ENCODE peak calls at places on chromosome 22, in eight cellular contexts. X, P, R, Y, F, M, G and O are unnamed samples.

GRCh38 chr22:24424001-24424900 is 3.1 kb upstream of the ADORA2A start:
- DNase-seq in X (no peak), P (peak; percentile 35), R (no peak), Y (peak; percentile 50), F (no peak), M (no peak), G (no peak), O (no peak)

GRCh38 chr22:50601669-50602337 is 1.2 kb downstream of the MAPK8IP2 start:
- DNase-seq in X (no peak), P (no peak), R (no peak), Y (no peak), F (no peak), M (no peak), G (no peak), O (no peak)

GRCh38 chr22:45636668-45637067 is 35.0 kb upstream of the ATXN10 start:
- DNase-seq in X (peak; percentile 11), P (no peak), R (no peak), Y (no peak), F (no peak), M (no peak), G (no peak), O (no peak)

GRCh38 chr22:24003887-24004286 is 1.4 kb downstream of the GSTT4 start:
- DNase-seq in X (no peak), P (no peak), R (no peak), Y (no peak), F (no peak), M (no peak), G (no peak), O (no peak)

GRCh38 chr22:32080904-32081303 is 37.8 kb downstream of the SLC5A1 start:
- DNase-seq in X (no peak), P (no peak), R (no peak), Y (peak; percentile 9), F (peak; percentile 60), M (peak; percentile 45), G (no peak), O (peak; percentile 59)

GRCh38 chr22:24076091-24076867 is 65.2 kb downstream of the CABIN1 start:
- DNase-seq in X (peak; percentile 40), P (no peak), R (no peak), Y (no peak), F (no peak), M (no peak), G (no peak), O (no peak)

GRCh38 chr22:27136596-27136995 is 479.2 kb downstream of the MIAT start:
- DNase-seq in X (no peak), P (no peak), R (no peak), Y (no peak), F (no peak), M (no peak), G (no peak), O (no peak)

GRCh38 chr22:27576815-27577564 is 224.6 kb downstream of the MN1 start:
- DNase-seq in X (no peak), P (peak; percentile 40), R (no peak), Y (no peak), F (no peak), M (no peak), G (no peak), O (no peak)

GRCh38 chr22:44586337-44586990 is 88.4 kb upstream of the RTL6 start:
- DNase-seq in X (peak; percentile 68), P (no peak), R (no peak), Y (no peak), F (no peak), M (no peak), G (no peak), O (no peak)

GRCh38 chr22:44246615-44247326 is 66.0 kb downstream of the SHISAL1 start:
- DNase-seq in X (no peak), P (no peak), R (no peak), Y (no peak), F (no peak), M (peak; percentile 14), G (peak; percentile 38), O (no peak)

GRCh38 chr22:17946691-17947367 is 77.5 kb downstream of the MICAL3 start:
- DNase-seq in X (no peak), P (no peak), R (no peak), Y (no peak), F (no peak), M (peak; percentile 20), G (no peak), O (no peak)

GRCh38 chr22:45318558-45319318 is 9.0 kb downstream of the FAM118A start:
- DNase-seq in X (no peak), P (no peak), R (no peak), Y (peak; percentile 80), F (no peak), M (no peak), G (no peak), O (peak; percentile 25)

GRCh38 chr22:24727218-24727851 is 47.2 kb downstream of the PIWIL3 start:
- DNase-seq in X (no peak), P (no peak), R (no peak), Y (no peak), F (peak; percentile 19), M (peak; percentile 48), G (no peak), O (peak; percentile 85)

GRCh38 chr22:32544953-32545558 is 70.4 kb downstream of the FBXO7 start:
- DNase-seq in X (peak; percentile 24), P (no peak), R (no peak), Y (no peak), F (no peak), M (no peak), G (no peak), O (no peak)

GRCh38 chr22:27488456-27489224 is 312.9 kb downstream of the MN1 start:
- DNase-seq in X (no peak), P (no peak), R (peak; percentile 55), Y (no peak), F (no peak), M (peak; percentile 39), G (no peak), O (peak; percentile 29)

GRCh38 chr22:23396362-23397007 is 183.6 kb downstream of the IGLL1 start:
- DNase-seq in X (no peak), P (no peak), R (no peak), Y (no peak), F (no peak), M (no peak), G (no peak), O (no peak)

GRCh38 chr22:44666207-44666585 is 35.8 kb upstream of the PRR5 start:
- DNase-seq in X (no peak), P (no peak), R (no peak), Y (no peak), F (no peak), M (no peak), G (no peak), O (no peak)

GRCh38 chr22:28426346-28427132 is 253.1 kb downstream of the TTC28 start:
- DNase-seq in X (no peak), P (no peak), R (no peak), Y (no peak), F (no peak), M (no peak), G (no peak), O (no peak)

DNA sequence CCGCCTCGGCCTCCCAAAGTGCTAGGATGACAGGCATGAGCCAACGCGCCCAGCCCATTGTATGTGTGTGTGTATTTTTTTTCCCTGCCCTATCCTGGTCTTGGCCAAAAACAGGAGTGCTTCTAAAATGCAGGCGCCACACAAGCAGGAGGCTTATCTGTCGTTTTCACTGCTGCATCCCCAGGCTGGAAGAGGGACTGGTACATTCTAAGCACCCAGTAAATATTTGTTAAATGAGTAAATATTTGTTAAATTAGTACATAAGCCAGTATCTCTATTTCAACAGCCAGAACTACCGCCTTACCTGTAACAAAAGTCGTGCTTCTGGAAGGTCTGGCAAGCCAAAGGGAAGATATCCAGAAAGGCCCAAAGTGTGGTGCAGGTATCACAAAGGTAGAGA is 24.9 kb downstream of the ASCC2 start:
- DNase-seq in X (no peak), P (no peak), R (no peak), Y (no peak), F (no peak), M (peak; percentile 46), G (no peak), O (no peak)
- H3K4me1 ChIP-seq in X (no peaks in the 10 kb centered on the region), P (peaks cover 29% of the 10 kb centered on the region), R (no peaks in the 10 kb centered on the region), Y (no peaks in the 10 kb centered on the region), F (peaks cover 55% of the 10 kb centered on the region), M (peaks cover 42% of the 10 kb centered on the region), G (no peaks in the 10 kb centered on the region), O (no peaks in the 10 kb centered on the region)

DNA sequence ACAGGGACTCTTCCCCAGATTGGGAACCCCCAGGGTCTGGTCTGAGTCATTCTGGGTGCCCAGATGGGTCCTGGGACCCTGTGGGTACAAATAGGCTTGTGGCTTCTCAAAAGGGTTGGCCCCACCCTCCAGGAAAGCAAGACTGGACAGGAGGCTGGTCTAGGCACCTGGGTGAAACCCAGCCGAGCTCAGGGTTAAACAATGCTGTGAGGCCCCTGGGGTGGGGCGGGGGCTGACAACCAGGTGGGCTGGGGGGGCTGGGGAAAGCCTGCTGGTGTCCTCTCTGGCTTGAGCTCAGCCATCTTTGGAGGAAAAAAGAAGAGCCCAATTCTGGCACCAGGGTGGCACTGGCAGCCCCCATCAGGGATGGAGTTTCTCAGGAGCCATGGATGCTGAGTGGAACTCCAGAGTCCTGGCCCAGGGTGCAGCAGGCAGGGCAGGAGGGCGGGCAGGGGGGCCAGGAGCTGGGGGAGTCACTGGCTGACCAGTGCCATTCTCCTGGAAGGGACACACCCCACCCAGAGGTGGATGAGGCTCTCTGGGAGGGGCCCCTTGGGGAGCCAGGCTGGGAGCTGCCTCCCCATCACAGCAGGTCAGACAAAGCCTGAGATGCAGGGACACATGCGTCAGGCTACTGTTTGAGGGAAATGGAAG is 1.1 kb downstream of the SEPTIN5 start:
- DNase-seq in X (no peak), P (no peak), R (no peak), Y (no peak), F (no peak), M (no peak), G (no peak), O (no peak)
- H3K4me3 ChIP-seq in X (no peak overlapping the region), P (no peak overlapping the region), R (no peak overlapping the region), Y (no peak overlapping the region), F (peak overlapping the region; percentile 63), M (peak overlapping the region; percentile 82), G (no peak overlapping the region), O (no peak overlapping the region)

GRCh38 chr22:20664594-20664959 is 109.3 kb upstream of the SERPIND1 start:
- DNase-seq in X (no peak), P (no peak), R (no peak), Y (no peak), F (no peak), M (no peak), G (no peak), O (no peak)
- H3K4me1 ChIP-seq in X (no peaks in the 10 kb centered on the region), P (no peaks in the 10 kb centered on the region), R (no peaks in the 10 kb centered on the region), Y (no peaks in the 10 kb centered on the region), F (no peaks in the 10 kb centered on the region), M (no peaks in the 10 kb centered on the region), G (no peaks in the 10 kb centered on the region), O (no peaks in the 10 kb centered on the region)

GRCh38 chr22:46984751-46985506 is 222.5 kb downstream of the TBC1D22A start:
- DNase-seq in X (no peak), P (no peak), R (no peak), Y (no peak), F (no peak), M (no peak), G (no peak), O (peak; percentile 44)
- H3K4me3 ChIP-seq in X (no peak overlapping the region), P (no peak overlapping the region), R (no peak overlapping the region), Y (no peak overlapping the region), F (no peak overlapping the region), M (no peak overlapping the region), G (no peak overlapping the region), O (no peak overlapping the region)

GRCh38 chr22:41948142-41948541 is 1.2 kb upstream of the CENPM start:
- DNase-seq in X (no peak), P (no peak), R (no peak), Y (no peak), F (no peak), M (no peak), G (no peak), O (no peak)
- H3K4me1 ChIP-seq in X (no peaks in the 10 kb centered on the region), P (peaks cover 14% of the 10 kb centered on the region), R (no peaks in the 10 kb centered on the region), Y (peaks cover 18% of the 10 kb centered on the region), F (peaks cover 12% of the 10 kb centered on the region), M (peaks cover 13% of the 10 kb centered on the region), G (no peaks in the 10 kb centered on the region), O (no peaks in the 10 kb centered on the region)